ENCODE peak calls at places on chromosomes 4 and X, in five cellular contexts. One of them, this sample, is unnamed.

GRCh38 chr4:138558886-138559285 is 316.7 kb upstream of the SLC7A11 start:
- DNase-seq in WERI-Rb-1: no peak
- DNase-seq in neural crest cell: no peak
- DNase-seq in mesothelial cell of epicardium: no peak
- DNase-seq in B cell: no peak
- DNase-seq in this sample: no peak

GRCh38 chr4:7202391-7202790 is 10.1 kb downstream of the SORCS2 start:
- DNase-seq in neural crest cell: no peak
- DNase-seq in mesothelial cell of epicardium: no peak
- DNase-seq in WERI-Rb-1: no peak
- DNase-seq in B cell: no peak
- DNase-seq in this sample: no peak

GRCh38 chrX:23514082-23514481 is 153.2 kb upstream of the PRDX4 start:
- DNase-seq in WERI-Rb-1: no peak
- DNase-seq in neural crest cell: no peak
- DNase-seq in mesothelial cell of epicardium: no peak
- DNase-seq in B cell: no peak
- DNase-seq in this sample: no peak

GRCh38 chrX:153643431-153644351 is 3.3 kb upstream of the DUSP9 start:
- DNase-seq in neural crest cell: no peak
- DNase-seq in mesothelial cell of epicardium: no peak
- DNase-seq in WERI-Rb-1: peak; percentile 51
- DNase-seq in B cell: peak; percentile 45
- DNase-seq in this sample: no peak

GRCh38 chrX:19695884-19696283 is 180.6 kb upstream of the MAP3K15 start:
- DNase-seq in neural crest cell: no peak
- DNase-seq in mesothelial cell of epicardium: no peak
- DNase-seq in WERI-Rb-1: no peak
- DNase-seq in B cell: no peak
- DNase-seq in this sample: no peak

GRCh38 chr4:1711055-1711905 is 839 bp downstream of the SLBP start:
- DNase-seq in B cell: no peak
- DNase-seq in mesothelial cell of epicardium: no peak
- DNase-seq in WERI-Rb-1: no peak
- DNase-seq in neural crest cell: no peak
- DNase-seq in this sample: no peak

GRCh38 chrX:24646745-24647182 is 383 bp downstream of the PCYT1B start:
- DNase-seq in neural crest cell: peak; percentile 35
- DNase-seq in WERI-Rb-1: peak; percentile 10
- DNase-seq in B cell: peak; percentile 1
- DNase-seq in mesothelial cell of epicardium: no peak
- DNase-seq in this sample: no peak

GRCh38 chrX:7205037-7205577 is 57.2 kb upstream of the PUDP start:
- DNase-seq in neural crest cell: no peak
- DNase-seq in B cell: no peak
- DNase-seq in WERI-Rb-1: no peak
- DNase-seq in mesothelial cell of epicardium: no peak
- DNase-seq in this sample: no peak

GRCh38 chr4:143337600-143338287 is 1.1 kb downstream of the GAB1 start:
- DNase-seq in WERI-Rb-1: no peak
- DNase-seq in neural crest cell: peak; percentile 15
- DNase-seq in B cell: peak; percentile 33
- DNase-seq in mesothelial cell of epicardium: no peak
- DNase-seq in this sample: peak; percentile 24

GRCh38 chr4:70183168-70183939 is 12.2 kb upstream of the ODAM start:
- DNase-seq in mesothelial cell of epicardium: no peak
- DNase-seq in WERI-Rb-1: peak; percentile 48
- DNase-seq in B cell: peak; percentile 9
- DNase-seq in neural crest cell: peak; percentile 34
- DNase-seq in this sample: peak; percentile 60

GRCh38 chr4:143185253-143186107 is 763 bp downstream of the USP38 start:
- DNase-seq in neural crest cell: peak; percentile 2
- DNase-seq in WERI-Rb-1: no peak
- DNase-seq in B cell: no peak
- DNase-seq in mesothelial cell of epicardium: no peak
- DNase-seq in this sample: peak; percentile 16

GRCh38 chrX:69100478-69100877 is 64.8 kb downstream of the PJA1 start:
- DNase-seq in B cell: no peak
- DNase-seq in neural crest cell: no peak
- DNase-seq in WERI-Rb-1: no peak
- DNase-seq in mesothelial cell of epicardium: no peak
- DNase-seq in this sample: no peak

GRCh38 chrX:115571712-115572111 is 10.7 kb downstream of the PLS3 start:
- DNase-seq in mesothelial cell of epicardium: no peak
- DNase-seq in neural crest cell: no peak
- DNase-seq in B cell: no peak
- DNase-seq in WERI-Rb-1: no peak
- DNase-seq in this sample: no peak

GRCh38 chr4:163681208-163681821 is 186.8 kb downstream of the TMA16 start:
- DNase-seq in mesothelial cell of epicardium: no peak
- DNase-seq in neural crest cell: peak; percentile 7
- DNase-seq in WERI-Rb-1: peak; percentile 33
- DNase-seq in B cell: peak; percentile 76
- DNase-seq in this sample: peak; percentile 26

GRCh38 chrX:125004799-125005198 is 314.9 kb upstream of the TEX13C start:
- DNase-seq in B cell: no peak
- DNase-seq in mesothelial cell of epicardium: no peak
- DNase-seq in neural crest cell: no peak
- DNase-seq in WERI-Rb-1: no peak
- DNase-seq in this sample: no peak

GRCh38 chr4:25321703-25322102 is 9.1 kb downstream of the ZCCHC4 start:
- DNase-seq in mesothelial cell of epicardium: no peak
- DNase-seq in neural crest cell: no peak
- DNase-seq in B cell: no peak
- DNase-seq in WERI-Rb-1: no peak
- DNase-seq in this sample: no peak

GRCh38 chr4:145698507-145698906 is 18.6 kb downstream of the C4orf51 start:
- DNase-seq in neural crest cell: no peak
- DNase-seq in B cell: no peak
- DNase-seq in mesothelial cell of epicardium: no peak
- DNase-seq in WERI-Rb-1: no peak
- DNase-seq in this sample: no peak

GRCh38 chrX:67435536-67435935 is 108.3 kb upstream of the AR start:
- DNase-seq in mesothelial cell of epicardium: no peak
- DNase-seq in WERI-Rb-1: no peak
- DNase-seq in neural crest cell: no peak
- DNase-seq in B cell: no peak
- DNase-seq in this sample: no peak

GRCh38 chr4:147118523-147118922 is 172.9 kb upstream of the TTC29 start:
- DNase-seq in B cell: no peak
- DNase-seq in mesothelial cell of epicardium: no peak
- DNase-seq in neural crest cell: no peak
- DNase-seq in WERI-Rb-1: no peak
- DNase-seq in this sample: no peak

GRCh38 chr4:141388483-141388882 is 167.8 kb downstream of the ZNF330 start:
- DNase-seq in mesothelial cell of epicardium: no peak
- DNase-seq in neural crest cell: no peak
- DNase-seq in WERI-Rb-1: no peak
- DNase-seq in B cell: no peak
- DNase-seq in this sample: no peak

GRCh38 chr4:118759481-118759880 is 74.3 kb downstream of the METTL14 start:
- DNase-seq in mesothelial cell of epicardium: no peak
- DNase-seq in WERI-Rb-1: no peak
- DNase-seq in neural crest cell: no peak
- DNase-seq in B cell: no peak
- DNase-seq in this sample: no peak

GRCh38 chrX:15567886-15568616 is 32.7 kb downstream of the ACE2 start:
- DNase-seq in B cell: no peak
- DNase-seq in WERI-Rb-1: no peak
- DNase-seq in mesothelial cell of epicardium: no peak
- DNase-seq in neural crest cell: no peak
- DNase-seq in this sample: no peak
- TF ChIP-seq CTCF in B cell: no peak
- TF ChIP-seq CTCF in WERI-Rb-1: no peak
- TF ChIP-seq CTCF in mesothelial cell of epicardium: no peak
- TF ChIP-seq CTCF in neural crest cell: peak; percentile 63
- TF ChIP-seq CTCF in this sample: no peak

GRCh38 chr4:150799207-150799606 is 215.9 kb downstream of the LRBA start:
- DNase-seq in mesothelial cell of epicardium: no peak
- DNase-seq in WERI-Rb-1: no peak
- DNase-seq in B cell: no peak
- DNase-seq in neural crest cell: no peak
- DNase-seq in this sample: no peak
- TF ChIP-seq CTCF in mesothelial cell of epicardium: no peak
- TF ChIP-seq CTCF in WERI-Rb-1: peak; percentile 5
- TF ChIP-seq CTCF in B cell: no peak
- TF ChIP-seq CTCF in neural crest cell: peak; percentile 36
- TF ChIP-seq CTCF in this sample: no peak

DNA sequence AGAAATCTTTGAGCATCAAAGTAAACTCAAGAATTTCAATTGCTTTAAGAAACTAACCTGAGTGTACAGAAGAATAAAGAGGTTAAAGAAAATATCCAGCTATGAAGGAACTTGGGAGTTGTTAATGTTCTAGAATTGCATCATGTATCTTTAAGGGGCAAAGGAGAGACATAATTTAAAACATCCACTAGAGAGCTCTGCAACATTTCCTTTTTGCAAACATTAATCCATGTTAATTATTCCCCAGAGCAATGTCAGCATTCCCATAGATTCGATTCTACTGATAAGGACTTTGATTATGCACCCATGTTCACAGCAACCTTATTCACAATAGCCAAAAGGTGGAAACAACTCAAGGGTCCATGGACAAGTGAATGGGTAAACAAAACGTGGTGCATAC is 80.2 kb upstream of the SORBS2 start:
- DNase-seq in B cell: no peak
- DNase-seq in mesothelial cell of epicardium: no peak
- DNase-seq in neural crest cell: no peak
- DNase-seq in WERI-Rb-1: no peak
- DNase-seq in this sample: no peak
- TF ChIP-seq CTCF in B cell: no peak
- TF ChIP-seq CTCF in mesothelial cell of epicardium: no peak
- TF ChIP-seq CTCF in neural crest cell: no peak
- TF ChIP-seq CTCF in WERI-Rb-1: no peak
- TF ChIP-seq CTCF in this sample: no peak

GRCh38 chr4:38166082-38166481 is 205.9 kb downstream of the PTTG2 start:
- DNase-seq in B cell: no peak
- DNase-seq in mesothelial cell of epicardium: no peak
- DNase-seq in WERI-Rb-1: no peak
- DNase-seq in neural crest cell: no peak
- DNase-seq in this sample: no peak
- TF ChIP-seq CTCF in B cell: no peak
- TF ChIP-seq CTCF in mesothelial cell of epicardium: no peak
- TF ChIP-seq CTCF in WERI-Rb-1: peak; percentile 41
- TF ChIP-seq CTCF in neural crest cell: no peak
- TF ChIP-seq CTCF in this sample: no peak

GRCh38 chr4:74793757-74794340 is 474 bp downstream of the BTC start:
- DNase-seq in neural crest cell: peak; percentile 51
- DNase-seq in WERI-Rb-1: peak; percentile 86
- DNase-seq in B cell: peak; percentile 9
- DNase-seq in mesothelial cell of epicardium: peak; percentile 33
- DNase-seq in this sample: peak; percentile 75
- TF ChIP-seq CTCF in neural crest cell: peak; percentile 55
- TF ChIP-seq CTCF in WERI-Rb-1: peak; percentile 84
- TF ChIP-seq CTCF in B cell: no peak
- TF ChIP-seq CTCF in mesothelial cell of epicardium: no peak
- TF ChIP-seq CTCF in this sample: no peak

GRCh38 chrX:1109580-1110119 is 102.8 kb downstream of the CRLF2 start:
- DNase-seq in neural crest cell: no peak
- DNase-seq in WERI-Rb-1: no peak
- DNase-seq in mesothelial cell of epicardium: no peak
- DNase-seq in B cell: no peak
- DNase-seq in this sample: no peak
- TF ChIP-seq CTCF in neural crest cell: no peak
- TF ChIP-seq CTCF in WERI-Rb-1: no peak
- TF ChIP-seq CTCF in mesothelial cell of epicardium: no peak
- TF ChIP-seq CTCF in B cell: no peak
- TF ChIP-seq CTCF in this sample: no peak